ENCODE peak calls at places on chromosomes 3 and 15, in four cellular contexts. E is K562, K is HL-60, T is thoracic aorta. Y is an unnamed sample.

GRCh38 chr3:170909129-170909903 is 879 bp upstream of the EIF5A2 start:
- DNase-seq in E (no peak), K (no peak), T (no peak), Y (peak; percentile 49)

GRCh38 chr3:77191014-77191413 is 151.1 kb downstream of the ROBO2 start:
- DNase-seq in E (no peak), K (no peak), T (no peak), Y (no peak)

GRCh38 chr3:108546692-108547091 is 36.3 kb upstream of the MYH15 start:
- DNase-seq in E (no peak), K (no peak), T (no peak), Y (no peak)

GRCh38 chr15:74889390-74889881 is 406 bp upstream of the MPI start:
- DNase-seq in E (peak; percentile 48), K (no peak), T (no peak), Y (no peak)

GRCh38 chr15:87263844-87264243 is 992.7 kb downstream of the NTRK3 start:
- DNase-seq in E (no peak), K (no peak), T (no peak), Y (no peak)

GRCh38 chr3:50269977-50270413 is 1.0 kb downstream of the SEMA3B start:
- DNase-seq in E (no peak), K (no peak), T (no peak), Y (no peak)

GRCh38 chr3:8817486-8817885 is 48.1 kb upstream of the OXTR start:
- DNase-seq in E (no peak), K (no peak), T (no peak), Y (no peak)

GRCh38 chr15:69586721-69587120 is 134.1 kb downstream of the RPLP1 start:
- DNase-seq in E (no peak), K (no peak), T (no peak), Y (no peak)

GRCh38 chr3:150035400-150035799 is 64.7 kb upstream of the PFN2 start:
- DNase-seq in E (no peak), K (no peak), T (no peak), Y (no peak)

GRCh38 chr15:59399465-59400102 is 26.9 kb upstream of the MYO1E start:
- DNase-seq in E (no peak), K (peak; percentile 45), T (no peak), Y (no peak)

GRCh38 chr3:165195628-165196576 is at the start of gene SLITRK3:
- DNase-seq in E (no peak), K (no peak), T (no peak), Y (no peak)
- H3K4me3 ChIP-seq in E (no peak within 1 kb of the TSS), K (no peak within 1 kb of the TSS), T (peak within 1 kb of the TSS; percentile 66), Y (peak within 1 kb of the TSS; percentile 67)

DNA sequence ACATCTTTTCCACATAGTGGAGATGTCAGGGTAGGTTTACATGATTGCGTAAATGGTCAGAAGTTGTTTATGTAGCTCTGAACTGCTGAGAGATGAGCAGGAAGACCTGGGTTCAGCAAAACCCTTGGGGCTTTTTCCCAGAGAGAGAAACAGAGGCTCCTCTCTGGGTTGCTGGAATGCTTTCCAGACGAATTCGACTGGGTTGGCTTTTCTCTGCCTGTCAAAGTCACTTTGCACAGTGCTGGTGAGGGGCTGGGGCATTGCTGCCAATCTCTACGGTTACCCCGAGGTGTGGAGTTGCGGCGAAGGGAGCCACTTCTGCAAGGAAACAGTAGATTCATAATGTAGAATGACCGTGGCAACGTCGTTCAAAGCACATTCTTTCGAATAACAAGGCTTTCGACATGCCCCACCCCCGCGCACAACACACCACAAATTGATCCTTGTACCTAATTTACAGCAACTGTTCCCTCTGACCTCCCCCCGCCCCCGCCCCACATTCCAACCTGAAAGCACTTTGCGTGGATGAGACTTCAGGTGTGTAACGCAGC is 950 bp upstream of the CNTN4 start:
- DNase-seq in E (no peak), K (no peak), T (no peak), Y (no peak)
- H3K4me3 ChIP-seq in E (no peak overlapping the region), K (no peak overlapping the region), T (peak overlapping the region; percentile 85), Y (peak overlapping the region; percentile 53)

GRCh38 chr3:86987421-86987715 is 3.6 kb downstream of the VGLL3 start:
- DNase-seq in E (no peak), K (no peak), T (no peak), Y (no peak)

GRCh38 chr3:86984271-86984670 is 6.7 kb downstream of the VGLL3 start:
- DNase-seq in E (no peak), K (no peak), T (no peak), Y (no peak)

GRCh38 chr3:86986666-86987420 is 4.1 kb downstream of the VGLL3 start:
- DNase-seq in E (no peak), K (no peak), T (no peak), Y (no peak)

GRCh38 chr3:86982883-86983282 is 8.1 kb downstream of the VGLL3 start:
- DNase-seq in E (no peak), K (no peak), T (no peak), Y (peak; percentile 62)

DNA sequence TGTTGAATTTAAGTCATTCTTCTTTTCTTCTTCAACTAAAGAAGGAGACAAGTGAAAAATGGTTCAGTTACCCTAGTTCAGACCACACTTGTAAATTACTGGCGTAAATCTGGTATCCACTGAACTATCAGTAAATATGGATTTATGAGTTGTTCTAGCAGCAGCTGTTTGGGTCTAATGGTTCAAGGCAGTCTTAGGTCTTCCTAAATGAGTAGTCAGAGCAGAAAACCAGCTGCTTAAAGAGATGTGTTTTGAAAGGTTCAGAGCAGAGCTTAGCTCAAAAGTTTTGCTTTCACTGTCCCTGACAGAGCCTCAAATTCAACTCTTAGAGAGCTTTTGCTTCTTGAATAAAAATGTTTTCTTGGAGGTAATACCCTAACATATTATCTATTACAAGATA is 5.5 kb downstream of the VGLL3 start:
- DNase-seq in E (no peak), K (no peak), T (no peak), Y (no peak)
- H3K4me3 ChIP-seq in E (no peak overlapping the region), K (no peak overlapping the region), T (peak overlapping the region; percentile 55), Y (no peak overlapping the region)

GRCh38 chr15:65101891-65102708 is 12.9 kb downstream of the UBAP1L start:
- DNase-seq in E (no peak), K (no peak), T (no peak), Y (no peak)
- H3K4me3 ChIP-seq in E (no peak overlapping the region), K (no peak overlapping the region), T (no peak overlapping the region), Y (no peak overlapping the region)

GRCh38 chr15:98123834-98124233 is 163.3 kb downstream of the ARRDC4 start:
- DNase-seq in E (no peak), K (no peak), T (no peak), Y (no peak)

GRCh38 chr15:98120561-98120960 is 160.1 kb downstream of the ARRDC4 start:
- DNase-seq in E (no peak), K (no peak), T (no peak), Y (no peak)

GRCh38 chr15:98121957-98122356 is 161.5 kb downstream of the ARRDC4 start:
- DNase-seq in E (no peak), K (no peak), T (no peak), Y (no peak)

GRCh38 chr15:98123297-98123696 is 162.8 kb downstream of the ARRDC4 start:
- DNase-seq in E (no peak), K (no peak), T (no peak), Y (no peak)

DNA sequence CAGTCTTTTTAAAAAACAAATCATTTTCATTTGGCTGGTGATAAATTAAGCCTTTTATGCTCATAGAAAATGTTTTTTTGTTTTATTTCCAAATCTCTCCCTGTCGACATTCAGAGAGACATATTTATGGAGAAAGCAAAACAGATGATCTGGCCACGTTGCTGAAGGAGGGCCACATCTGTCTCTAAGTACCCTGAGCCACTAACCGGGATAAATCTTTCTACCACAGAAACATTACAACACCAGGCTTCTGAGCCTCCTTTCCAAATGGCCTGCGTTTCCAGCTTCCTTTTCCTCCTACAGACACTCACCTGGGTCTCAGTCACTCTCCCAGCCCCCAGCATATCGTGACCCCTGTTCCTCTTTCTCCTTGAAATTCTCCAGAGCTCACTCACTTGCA is 161.0 kb downstream of the ARRDC4 start:
- DNase-seq in E (no peak), K (no peak), T (no peak), Y (no peak)
- H3K4me3 ChIP-seq in E (no peak overlapping the region), K (no peak overlapping the region), T (no peak overlapping the region), Y (no peak overlapping the region)

Y was measured in retinal pigment epithelial cell.